ENCODE peak calls at places on chromosomes 7 and 10, in seven cellular contexts. G is GM23248; R is uterus; M is Kasumi-1; T is WERI-Rb-1; J is activated CD8-positive, alpha-beta T cell treated with anti-CD3 and anti-CD28 coated beads for 36 hours; O is kidney glomerular epithelial cell. K is an unnamed sample.

GRCh38 chr10:32253300-32253699 is 93.7 kb downstream of the EPC1 start:
- DNase-seq in G (peak), R (no peak), M (no peak), T (no peak), J (peak), O (no peak), K (no peak)

GRCh38 chr10:29189272-29189671 is 99.6 kb upstream of the LYZL1 start:
- DNase-seq in G (peak), R (no peak), M (no peak), T (no peak), J (no peak), O (no peak), K (no peak)

GRCh38 chr10:72356987-72357386 is 2.3 kb upstream of the DNAJB12 start:
- DNase-seq in G (no peak), R (no peak), M (no peak), T (no peak), J (no peak), O (no peak), K (no peak)

GRCh38 chr10:132944510-132944909 is 2.1 kb upstream of the CFAP46 start:
- DNase-seq in G (no peak), R (no peak), M (no peak), T (no peak), J (no peak), O (no peak), K (no peak)

GRCh38 chr7:78777844-78778243 is 675.6 kb downstream of the MAGI2 start:
- DNase-seq in G (peak), R (no peak), M (no peak), T (no peak), J (no peak), O (no peak), K (no peak)

GRCh38 chr10:121804460-121804859 is 123.4 kb downstream of the ATE1 start:
- DNase-seq in G (peak), R (no peak), M (no peak), T (no peak), J (no peak), O (no peak), K (no peak)

GRCh38 chr10:15046626-15047025 is 2.9 kb downstream of the OLAH start:
- DNase-seq in G (peak), R (no peak), M (no peak), T (no peak), J (no peak), O (peak), K (no peak)

GRCh38 chr7:96184783-96185182 is 137.1 kb downstream of the SLC25A13 start:
- DNase-seq in G (no peak), R (no peak), M (no peak), T (no peak), J (no peak), O (no peak), K (no peak)

GRCh38 chr10:61821153-61821552 is 80.3 kb upstream of the ARID5B start:
- DNase-seq in G (no peak), R (no peak), M (no peak), T (no peak), J (no peak), O (peak), K (no peak)

GRCh38 chr10:11759347-11759746 is 17.2 kb downstream of the ECHDC3 start:
- DNase-seq in G (no peak), R (no peak), M (no peak), T (no peak), J (no peak), O (no peak), K (no peak)

GRCh38 chr10:116113721-116114501 is 159.1 kb downstream of the GFRA1 start:
- DNase-seq in G (peak), R (no peak), M (no peak), T (no peak), J (no peak), O (no peak), K (no peak)

GRCh38 chr7:46288010-46288409 is 366.9 kb upstream of the IGFBP3 start:
- DNase-seq in G (no peak), R (no peak), M (no peak), T (no peak), J (no peak), O (no peak), K (no peak)

GRCh38 chr10:69769395-69769989 is 32.2 kb upstream of the COL13A1 start:
- DNase-seq in G (peak), R (no peak), M (no peak), T (no peak), J (no peak), O (peak), K (no peak)

GRCh38 chr7:157520249-157520648 is 183.4 kb downstream of the DNAJB6 start:
- DNase-seq in G (no peak), R (no peak), M (no peak), T (no peak), J (no peak), O (no peak), K (no peak)

GRCh38 chr7:92528958-92529264 is 316 bp downstream of the RBM48 start:
- DNase-seq in G (no peak), R (no peak), M (no peak), T (no peak), J (no peak), O (no peak), K (no peak)

GRCh38 chr10:25978771-25979170 is 44.7 kb downstream of the MYO3A start:
- DNase-seq in G (no peak), R (no peak), M (no peak), T (no peak), J (no peak), O (peak), K (no peak)

GRCh38 chr10:35339946-35340345 is 3.6 kb downstream of the CCNY start:
- DNase-seq in G (peak), R (no peak), M (no peak), T (no peak), J (peak), O (no peak), K (no peak)